ENCODE peak calls at places on chromosomes 2 and 18, in seven cellular contexts. One of them, this sample, is unnamed.

GRCh38 chr2:218375212-218375611 is 6.9 kb upstream of the SLC11A1 start:
- DNase-seq in neural progenitor cell: no peak
- DNase-seq in PC-3: peak; percentile 62
- DNase-seq in MM.1S: no peak
- DNase-seq in IMR-90: peak; percentile 69
- DNase-seq in mesenchymal stem cell: peak; percentile 62
- DNase-seq in endothelial cell of umbilical vein: peak; percentile 55
- DNase-seq in this sample: no peak

GRCh38 chr18:63022429-63023022 is 297.0 kb downstream of the BCL2 start:
- DNase-seq in neural progenitor cell: peak; percentile 59
- DNase-seq in PC-3: no peak
- DNase-seq in MM.1S: no peak
- DNase-seq in IMR-90: no peak
- DNase-seq in mesenchymal stem cell: no peak
- DNase-seq in endothelial cell of umbilical vein: no peak
- DNase-seq in this sample: no peak

GRCh38 chr2:30979822-30980245 is 158.4 kb downstream of the GALNT14 start:
- DNase-seq in neural progenitor cell: peak; percentile 15
- DNase-seq in PC-3: peak; percentile 84
- DNase-seq in MM.1S: no peak
- DNase-seq in IMR-90: peak; percentile 13
- DNase-seq in mesenchymal stem cell: no peak
- DNase-seq in endothelial cell of umbilical vein: no peak
- DNase-seq in this sample: peak; percentile 97

GRCh38 chr2:10514743-10515142 is 66.6 kb upstream of the ODC1 start:
- DNase-seq in neural progenitor cell: no peak
- DNase-seq in PC-3: peak; percentile 97
- DNase-seq in MM.1S: no peak
- DNase-seq in IMR-90: peak; percentile 92
- DNase-seq in mesenchymal stem cell: peak; percentile 43
- DNase-seq in endothelial cell of umbilical vein: no peak
- DNase-seq in this sample: peak; percentile 98

GRCh38 chr2:235467586-235467985 is 26.3 kb upstream of the AGAP1 start:
- DNase-seq in neural progenitor cell: no peak
- DNase-seq in PC-3: peak; percentile 78
- DNase-seq in MM.1S: no peak
- DNase-seq in IMR-90: peak; percentile 76
- DNase-seq in mesenchymal stem cell: no peak
- DNase-seq in endothelial cell of umbilical vein: no peak
- DNase-seq in this sample: peak; percentile 33

GRCh38 chr2:85323351-85323987 is 4.3 kb downstream of the TGOLN2 start:
- DNase-seq in neural progenitor cell: no peak
- DNase-seq in PC-3: no peak
- DNase-seq in MM.1S: no peak
- DNase-seq in IMR-90: no peak
- DNase-seq in mesenchymal stem cell: no peak
- DNase-seq in endothelial cell of umbilical vein: no peak
- DNase-seq in this sample: no peak

GRCh38 chr18:70500748-70501147 is 211.9 kb downstream of the SOCS6 start:
- DNase-seq in neural progenitor cell: no peak
- DNase-seq in PC-3: no peak
- DNase-seq in MM.1S: no peak
- DNase-seq in IMR-90: no peak
- DNase-seq in mesenchymal stem cell: no peak
- DNase-seq in endothelial cell of umbilical vein: no peak
- DNase-seq in this sample: no peak

GRCh38 chr2:24761866-24762265 is 31.3 kb downstream of the PTRHD1 start:
- DNase-seq in neural progenitor cell: peak; percentile 56
- DNase-seq in PC-3: no peak
- DNase-seq in MM.1S: no peak
- DNase-seq in IMR-90: no peak
- DNase-seq in mesenchymal stem cell: no peak
- DNase-seq in endothelial cell of umbilical vein: no peak
- DNase-seq in this sample: no peak

GRCh38 chr2:44970846-44971450 is 29.4 kb downstream of the SIX3 start:
- DNase-seq in neural progenitor cell: no peak
- DNase-seq in PC-3: no peak
- DNase-seq in MM.1S: no peak
- DNase-seq in IMR-90: peak; percentile 18
- DNase-seq in mesenchymal stem cell: no peak
- DNase-seq in endothelial cell of umbilical vein: no peak
- DNase-seq in this sample: no peak

GRCh38 chr2:14634223-14634884 is 1.8 kb downstream of the LRATD1 start:
- DNase-seq in neural progenitor cell: peak; percentile 91
- DNase-seq in PC-3: peak; percentile 91
- DNase-seq in MM.1S: peak; percentile 31
- DNase-seq in IMR-90: peak; percentile 54
- DNase-seq in mesenchymal stem cell: peak; percentile 49
- DNase-seq in endothelial cell of umbilical vein: peak; percentile 51
- DNase-seq in this sample: peak; percentile 86

GRCh38 chr2:113992090-113992489 is 102.2 kb downstream of the ACTR3 start:
- DNase-seq in neural progenitor cell: no peak
- DNase-seq in PC-3: no peak
- DNase-seq in MM.1S: no peak
- DNase-seq in IMR-90: no peak
- DNase-seq in mesenchymal stem cell: no peak
- DNase-seq in endothelial cell of umbilical vein: no peak
- DNase-seq in this sample: peak; percentile 34

GRCh38 chr2:181164699-181165098 is 184.3 kb downstream of the UBE2E3 start:
- DNase-seq in neural progenitor cell: no peak
- DNase-seq in PC-3: no peak
- DNase-seq in MM.1S: peak; percentile 31
- DNase-seq in IMR-90: no peak
- DNase-seq in mesenchymal stem cell: no peak
- DNase-seq in endothelial cell of umbilical vein: no peak
- DNase-seq in this sample: no peak

GRCh38 chr2:181163139-181163538 is 182.7 kb downstream of the UBE2E3 start:
- DNase-seq in neural progenitor cell: no peak
- DNase-seq in PC-3: no peak
- DNase-seq in MM.1S: peak; percentile 37
- DNase-seq in IMR-90: no peak
- DNase-seq in mesenchymal stem cell: no peak
- DNase-seq in endothelial cell of umbilical vein: no peak
- DNase-seq in this sample: no peak

GRCh38 chr2:181169459-181169858 is 189.1 kb downstream of the UBE2E3 start:
- DNase-seq in neural progenitor cell: no peak
- DNase-seq in PC-3: no peak
- DNase-seq in MM.1S: no peak
- DNase-seq in IMR-90: no peak
- DNase-seq in mesenchymal stem cell: no peak
- DNase-seq in endothelial cell of umbilical vein: no peak
- DNase-seq in this sample: no peak

GRCh38 chr2:181161615-181162014 is 181.2 kb downstream of the UBE2E3 start:
- DNase-seq in neural progenitor cell: no peak
- DNase-seq in PC-3: no peak
- DNase-seq in MM.1S: peak; percentile 24
- DNase-seq in IMR-90: no peak
- DNase-seq in mesenchymal stem cell: no peak
- DNase-seq in endothelial cell of umbilical vein: no peak
- DNase-seq in this sample: no peak

DNA sequence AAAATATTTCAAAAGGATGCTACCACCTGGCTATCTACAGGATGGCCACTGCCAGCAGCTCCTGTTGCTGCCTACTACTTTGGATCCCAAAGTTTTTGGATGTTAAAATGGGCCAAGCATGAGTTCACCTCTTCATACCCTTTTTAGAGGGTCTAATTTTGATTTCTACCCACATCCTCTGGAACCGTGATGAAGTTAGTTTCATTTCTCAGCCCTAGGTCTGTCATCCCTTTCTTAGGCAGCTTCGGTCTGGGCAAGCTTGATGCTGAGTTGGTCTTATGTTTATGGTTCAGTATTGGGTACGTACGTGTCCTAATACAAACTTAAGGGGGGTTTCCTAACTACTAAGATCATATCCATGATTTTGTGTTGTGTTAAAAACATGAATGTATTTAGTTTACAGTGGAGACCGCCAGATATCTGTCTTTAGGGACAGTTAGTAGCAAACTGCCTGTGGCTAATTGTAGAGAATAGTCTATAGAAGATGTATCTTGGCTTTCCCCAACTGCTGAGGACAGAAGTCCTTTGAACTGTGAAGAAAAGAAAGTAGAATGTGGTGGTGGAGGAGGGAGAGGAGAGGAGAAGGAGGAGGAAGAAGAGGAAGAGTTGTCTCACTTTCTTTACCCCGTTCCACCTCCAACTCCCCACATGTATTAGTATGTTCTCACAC is 184.9 kb downstream of the UBE2E3 start:
- DNase-seq in neural progenitor cell: no peak
- DNase-seq in PC-3: no peak
- DNase-seq in MM.1S: peak; percentile 80
- DNase-seq in IMR-90: no peak
- DNase-seq in mesenchymal stem cell: no peak
- DNase-seq in endothelial cell of umbilical vein: no peak
- DNase-seq in this sample: no peak
- H3K4me2 ChIP-seq in neural progenitor cell: no peak overlapping the region
- H3K4me2 ChIP-seq in PC-3: no peak overlapping the region
- H3K4me2 ChIP-seq in MM.1S: peak overlapping the region; percentile 68
- H3K4me2 ChIP-seq in IMR-90: no peak overlapping the region
- H3K4me2 ChIP-seq in mesenchymal stem cell: no peak overlapping the region
- H3K4me2 ChIP-seq in endothelial cell of umbilical vein: no peak overlapping the region
- H3K4me2 ChIP-seq in this sample: no peak overlapping the region

DNA sequence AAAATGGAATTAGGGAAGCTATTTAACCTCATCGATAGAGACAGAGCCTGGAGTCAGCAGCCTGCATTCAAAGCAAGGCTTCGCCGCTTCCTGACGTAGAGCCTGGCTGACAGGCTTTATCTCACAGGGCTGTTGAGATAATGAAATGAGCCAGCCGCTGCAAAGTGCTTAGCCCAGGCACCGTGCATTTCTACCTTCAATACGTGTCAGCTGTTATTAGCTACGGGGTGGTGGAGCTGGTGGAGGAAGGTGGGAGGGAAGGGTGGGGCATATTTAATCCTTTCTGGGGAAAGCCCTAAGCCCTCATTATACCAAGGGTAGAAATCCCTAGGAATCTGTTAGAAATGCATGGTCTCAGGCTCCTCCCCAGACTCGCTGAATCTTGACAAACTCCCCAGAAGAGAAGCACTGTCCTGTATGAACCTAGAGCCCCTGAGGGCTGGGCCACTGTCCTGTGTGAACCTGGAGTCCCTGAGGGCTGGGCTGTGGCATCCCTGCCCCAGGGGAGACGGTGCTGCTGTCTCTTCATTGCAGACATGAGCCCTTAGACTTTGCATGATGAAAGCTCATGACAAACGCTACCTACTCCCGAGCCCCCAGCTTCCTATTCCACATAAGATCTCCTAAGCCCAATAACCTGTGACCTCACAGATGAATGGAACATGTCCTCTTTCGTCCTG is 72.4 kb downstream of the ALPK2 start:
- DNase-seq in neural progenitor cell: peak; percentile 93
- DNase-seq in PC-3: no peak
- DNase-seq in MM.1S: no peak
- DNase-seq in IMR-90: no peak
- DNase-seq in mesenchymal stem cell: peak; percentile 36
- DNase-seq in endothelial cell of umbilical vein: no peak
- DNase-seq in this sample: no peak
- H3K27ac ChIP-seq in neural progenitor cell: peak overlapping the region; percentile 82
- H3K27ac ChIP-seq in PC-3: no peak overlapping the region
- H3K27ac ChIP-seq in MM.1S: no peak overlapping the region
- H3K27ac ChIP-seq in IMR-90: no peak overlapping the region
- H3K27ac ChIP-seq in mesenchymal stem cell: no peak overlapping the region
- H3K27ac ChIP-seq in endothelial cell of umbilical vein: no peak overlapping the region
- H3K27ac ChIP-seq in this sample: no peak overlapping the region

DNA sequence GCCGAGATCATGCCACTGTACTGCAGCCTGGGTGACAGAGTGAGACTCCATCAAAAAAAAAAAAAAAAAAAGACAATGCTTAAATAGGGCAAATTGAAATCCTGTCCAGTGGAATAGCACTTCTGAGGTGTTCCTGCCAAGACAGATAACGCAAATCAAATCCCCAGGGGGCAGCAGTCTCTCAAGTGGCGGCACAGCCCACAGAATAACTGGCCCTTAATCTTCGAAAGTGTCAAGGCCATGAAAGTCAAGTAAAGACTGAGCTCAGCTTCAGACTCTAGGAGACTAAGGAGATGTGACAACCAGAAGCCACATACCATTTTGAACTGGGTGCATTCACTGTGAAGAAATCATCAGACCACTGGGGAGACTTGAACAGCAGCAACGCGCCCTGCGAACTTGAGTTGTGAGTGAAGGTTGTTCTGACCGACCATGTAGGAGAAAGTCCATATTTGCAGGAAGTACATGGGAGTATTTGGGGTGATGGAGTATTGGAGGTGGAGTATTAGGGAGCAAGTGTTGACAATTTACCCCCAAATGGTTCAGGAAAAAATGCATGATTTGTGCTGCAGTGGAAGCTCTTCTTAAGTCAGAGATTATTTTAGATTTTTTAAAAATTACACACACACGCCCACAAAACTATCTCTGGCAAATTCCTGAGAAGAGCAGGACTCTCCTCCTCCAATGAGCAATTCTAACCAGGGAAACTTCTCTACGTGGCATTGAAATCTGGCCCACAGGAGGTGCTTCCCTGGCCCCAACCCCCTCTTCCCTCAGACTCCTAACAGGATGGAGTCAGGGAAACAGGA is 65.8 kb upstream of the ASAP2 start:
- DNase-seq in neural progenitor cell: no peak
- DNase-seq in PC-3: no peak
- DNase-seq in MM.1S: no peak
- DNase-seq in IMR-90: peak; percentile 68
- DNase-seq in mesenchymal stem cell: no peak
- DNase-seq in endothelial cell of umbilical vein: no peak
- DNase-seq in this sample: no peak
- H3K4me2 ChIP-seq in neural progenitor cell: no peak overlapping the region
- H3K4me2 ChIP-seq in PC-3: no peak overlapping the region
- H3K4me2 ChIP-seq in MM.1S: no peak overlapping the region
- H3K4me2 ChIP-seq in IMR-90: no peak overlapping the region
- H3K4me2 ChIP-seq in mesenchymal stem cell: no peak overlapping the region
- H3K4me2 ChIP-seq in endothelial cell of umbilical vein: no peak overlapping the region
- H3K4me2 ChIP-seq in this sample: no peak overlapping the region

DNA sequence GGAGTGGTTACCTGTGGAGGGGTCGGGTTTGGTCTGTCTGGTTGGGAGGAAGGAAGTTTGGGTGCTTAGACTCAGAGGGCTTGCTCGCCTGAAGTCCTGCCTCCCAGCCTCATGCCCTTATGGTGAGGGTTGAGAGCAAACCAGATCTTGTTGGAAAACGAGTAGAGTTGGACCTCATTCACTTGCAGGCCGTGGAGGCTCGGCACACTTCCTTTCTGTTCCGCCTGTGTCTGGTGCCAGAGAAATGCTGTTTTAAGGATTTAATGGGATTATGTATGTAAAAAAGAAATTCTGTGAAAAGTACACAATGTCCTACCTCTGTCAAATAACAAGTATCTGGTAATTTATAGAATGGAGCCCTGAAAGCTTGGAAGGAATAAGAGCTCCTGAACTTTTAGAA is 29.6 kb downstream of the GATA6 start:
- DNase-seq in neural progenitor cell: no peak
- DNase-seq in PC-3: no peak
- DNase-seq in MM.1S: no peak
- DNase-seq in IMR-90: no peak
- DNase-seq in mesenchymal stem cell: no peak
- DNase-seq in endothelial cell of umbilical vein: peak; percentile 11
- DNase-seq in this sample: no peak
- H3K27ac ChIP-seq in neural progenitor cell: no peak overlapping the region
- H3K27ac ChIP-seq in PC-3: no peak overlapping the region
- H3K27ac ChIP-seq in MM.1S: no peak overlapping the region
- H3K27ac ChIP-seq in IMR-90: no peak overlapping the region
- H3K27ac ChIP-seq in mesenchymal stem cell: no peak overlapping the region
- H3K27ac ChIP-seq in endothelial cell of umbilical vein: no peak overlapping the region
- H3K27ac ChIP-seq in this sample: no peak overlapping the region

GRCh38 chr18:9117980-9118841 is 15.7 kb downstream of the NDUFV2 start:
- DNase-seq in neural progenitor cell: no peak
- DNase-seq in PC-3: no peak
- DNase-seq in MM.1S: no peak
- DNase-seq in IMR-90: no peak
- DNase-seq in mesenchymal stem cell: peak; percentile 65
- DNase-seq in endothelial cell of umbilical vein: peak; percentile 86
- DNase-seq in this sample: peak; percentile 52
- H3K4me2 ChIP-seq in neural progenitor cell: no peak overlapping the region
- H3K4me2 ChIP-seq in PC-3: peak overlapping the region; percentile 68
- H3K4me2 ChIP-seq in MM.1S: peak overlapping the region; percentile 94
- H3K4me2 ChIP-seq in IMR-90: peak overlapping the region; percentile 73
- H3K4me2 ChIP-seq in mesenchymal stem cell: no peak overlapping the region
- H3K4me2 ChIP-seq in endothelial cell of umbilical vein: peak overlapping the region; percentile 53
- H3K4me2 ChIP-seq in this sample: peak overlapping the region; percentile 84

This sample was measured in mammary epithelial cell.